ENCODE peak calls at places on chromosome 14, in ten cellular contexts. G, L, A, S, U, X, F, V, Z and N are unnamed samples.

GRCh38 chr14:81565441-81566290 is 32.0 kb upstream of the SEL1L start:
- DNase-seq in V (peak), L (no peak), A (peak), U (no peak), X (peak), G (peak), S (peak), Z (peak), F (peak), N (no peak)

GRCh38 chr14:104217486-104218360 is 79.3 kb downstream of the KIF26A start:
- DNase-seq in F (no peak), G (no peak), L (no peak), X (no peak), A (no peak), V (no peak), S (no peak), Z (no peak), U (no peak), N (no peak)

GRCh38 chr14:35146711-35147149 is 24.4 kb downstream of the PRORP start:
- DNase-seq in S (no peak), Z (no peak), A (no peak), V (no peak), F (no peak), L (no peak), U (no peak), X (no peak), G (peak), N (no peak)

GRCh38 chr14:51093371-51094281 is 1.3 kb downstream of the TRIM9 start:
- DNase-seq in U (no peak), X (no peak), Z (peak), S (no peak), F (peak), G (peak), L (no peak), A (peak), V (peak), N (peak)

GRCh38 chr14:70707138-70708038 is 65.7 kb downstream of the TTC9 start:
- DNase-seq in U (peak), X (peak), L (no peak), Z (no peak), F (no peak), V (peak), A (no peak), S (no peak), G (peak), N (no peak)

GRCh38 chr14:96938946-96939345 is 141.8 kb downstream of the VRK1 start:
- DNase-seq in L (no peak), S (no peak), F (no peak), Z (no peak), U (peak), G (no peak), A (no peak), V (no peak), X (no peak), N (no peak)

GRCh38 chr14:25048170-25049126 is 1.5 kb downstream of the STXBP6 start:
- DNase-seq in G (peak), Z (no peak), V (peak), A (no peak), X (no peak), S (no peak), L (no peak), U (no peak), F (no peak), N (no peak)

GRCh38 chr14:90491221-90491867 is 94.5 kb downstream of the CALM1 start:
- DNase-seq in S (peak), U (no peak), X (no peak), A (no peak), F (no peak), Z (peak), L (no peak), V (peak), G (peak), N (peak)

GRCh38 chr14:70660967-70661871 is 19.5 kb downstream of the TTC9 start:
- DNase-seq in G (no peak), L (no peak), X (peak), V (no peak), S (no peak), A (no peak), U (no peak), Z (no peak), F (no peak), N (no peak)

GRCh38 chr14:37094502-37094901 is 77.9 kb downstream of the SLC25A21 start:
- DNase-seq in G (no peak), A (no peak), F (no peak), Z (no peak), L (no peak), V (no peak), U (no peak), S (no peak), X (no peak), N (no peak)

GRCh38 chr14:61257469-61258057 is 23.6 kb downstream of the TMEM30B start:
- DNase-seq in S (no peak), G (peak), Z (peak), L (no peak), U (no peak), X (no peak), F (peak), V (no peak), A (no peak), N (no peak)

GRCh38 chr14:104023325-104024055 is 62.0 kb upstream of the ASPG start:
- DNase-seq in L (no peak), S (no peak), X (no peak), G (no peak), F (no peak), Z (no peak), U (no peak), V (no peak), A (no peak), N (no peak)

GRCh38 chr14:38197761-38198345 is 9.9 kb upstream of the SSTR1 start:
- DNase-seq in G (no peak), F (no peak), U (no peak), A (no peak), Z (no peak), L (no peak), S (no peak), V (no peak), X (no peak), N (peak)

GRCh38 chr14:32702571-32702970 is 236.1 kb upstream of the NPAS3 start:
- DNase-seq in Z (no peak), L (no peak), G (no peak), A (no peak), V (no peak), F (no peak), U (no peak), S (peak), X (no peak), N (no peak)

GRCh38 chr14:99793213-99794155 is at the start of gene EML1:
- DNase-seq in L (peak), V (peak), Z (peak), G (peak), U (peak), X (peak), S (peak), F (peak), A (peak), N (peak)